ENCODE peak calls at places on chromosome 22, in five cellular contexts. N is ovary, J is cardiac fibroblast, C is A549, W is foreskin fibroblast. G is an unnamed sample.

GRCh38 chr22:25206998-25207397 is 7.3 kb downstream of the CRYBB3 start:
- DNase-seq in N (no peak), J (no peak), C (no peak), W (no peak), G (no peak)

GRCh38 chr22:44411226-44412135 is 86.6 kb downstream of the RTL6 start:
- DNase-seq in N (no peak), J (no peak), C (no peak), W (no peak), G (no peak)

GRCh38 chr22:24433868-24434471 is 6.6 kb downstream of the ADORA2A start:
- DNase-seq in N (no peak), J (peak), C (no peak), W (peak), G (no peak)

GRCh38 chr22:38202437-38203089 is 769 bp downstream of the MAFF start:
- DNase-seq in N (peak), J (peak), C (peak), W (peak), G (peak)

GRCh38 chr22:46945481-46945880 is 183.0 kb downstream of the TBC1D22A start:
- DNase-seq in N (no peak), J (no peak), C (no peak), W (no peak), G (no peak)

GRCh38 chr22:32522237-32522636 is 47.6 kb downstream of the FBXO7 start:
- DNase-seq in N (no peak), J (no peak), C (no peak), W (no peak), G (no peak)

GRCh38 chr22:26610072-26610958 is 7.5 kb downstream of the CRYBB1 start:
- DNase-seq in N (no peak), J (peak), C (no peak), W (peak), G (peak)

GRCh38 chr22:44360686-44361381 is 48.1 kb upstream of the SHISAL1 start:
- DNase-seq in N (peak), J (peak), C (peak), W (peak), G (peak)

GRCh38 chr22:43658823-43659222 is 153.3 kb downstream of the EFCAB6 start:
- DNase-seq in N (no peak), J (no peak), C (no peak), W (no peak), G (no peak)

DNA sequence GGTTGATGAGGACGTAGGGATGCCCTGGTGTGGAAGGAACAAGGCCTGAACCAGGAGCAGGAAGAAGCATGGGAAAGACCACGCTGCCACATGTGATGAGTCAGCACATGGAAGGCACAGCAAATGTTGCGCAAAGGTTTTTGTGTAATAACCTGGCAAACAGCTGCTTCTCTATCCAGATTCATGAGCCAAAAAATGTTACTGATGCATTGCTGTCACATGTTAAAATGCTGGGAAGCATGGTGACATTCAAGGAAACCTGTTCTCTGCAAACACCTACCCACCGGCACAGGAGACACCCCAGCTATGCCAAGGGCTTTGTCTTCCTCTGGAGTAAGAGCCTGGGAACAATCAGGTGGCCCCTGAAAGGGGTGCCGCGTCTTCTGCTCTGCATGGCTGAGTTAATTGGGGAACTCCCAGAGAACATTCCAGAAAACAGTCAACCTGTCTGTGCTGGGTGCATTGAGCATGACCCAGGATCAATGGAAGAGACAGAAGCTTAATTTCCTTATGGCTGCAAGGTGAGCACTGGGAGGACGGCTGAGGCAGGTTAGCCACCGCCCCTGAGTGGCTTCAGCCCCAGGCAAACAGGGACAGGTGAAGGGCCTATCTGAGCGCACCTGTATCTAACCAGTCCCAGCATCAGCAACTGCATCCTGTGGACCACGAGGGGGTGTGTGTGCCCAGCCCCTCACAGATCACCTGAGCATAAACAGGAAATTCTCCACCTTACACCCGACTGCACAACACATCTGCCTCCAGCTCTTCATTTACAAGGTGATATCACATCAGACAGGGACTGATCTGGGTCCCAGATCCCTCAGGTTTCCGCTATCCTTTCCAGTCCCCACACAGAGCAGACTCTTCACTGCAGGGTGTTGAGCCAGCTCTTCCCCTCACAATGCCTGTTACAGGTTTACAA is 108.4 kb downstream of the GGTLC2 start:
- DNase-seq in N (no peak), J (peak), C (no peak), W (peak), G (no peak)
- H3K4me3 ChIP-seq in N (no peak), J (no peak), C (no peak), W (no peak), G (no peak)

DNA sequence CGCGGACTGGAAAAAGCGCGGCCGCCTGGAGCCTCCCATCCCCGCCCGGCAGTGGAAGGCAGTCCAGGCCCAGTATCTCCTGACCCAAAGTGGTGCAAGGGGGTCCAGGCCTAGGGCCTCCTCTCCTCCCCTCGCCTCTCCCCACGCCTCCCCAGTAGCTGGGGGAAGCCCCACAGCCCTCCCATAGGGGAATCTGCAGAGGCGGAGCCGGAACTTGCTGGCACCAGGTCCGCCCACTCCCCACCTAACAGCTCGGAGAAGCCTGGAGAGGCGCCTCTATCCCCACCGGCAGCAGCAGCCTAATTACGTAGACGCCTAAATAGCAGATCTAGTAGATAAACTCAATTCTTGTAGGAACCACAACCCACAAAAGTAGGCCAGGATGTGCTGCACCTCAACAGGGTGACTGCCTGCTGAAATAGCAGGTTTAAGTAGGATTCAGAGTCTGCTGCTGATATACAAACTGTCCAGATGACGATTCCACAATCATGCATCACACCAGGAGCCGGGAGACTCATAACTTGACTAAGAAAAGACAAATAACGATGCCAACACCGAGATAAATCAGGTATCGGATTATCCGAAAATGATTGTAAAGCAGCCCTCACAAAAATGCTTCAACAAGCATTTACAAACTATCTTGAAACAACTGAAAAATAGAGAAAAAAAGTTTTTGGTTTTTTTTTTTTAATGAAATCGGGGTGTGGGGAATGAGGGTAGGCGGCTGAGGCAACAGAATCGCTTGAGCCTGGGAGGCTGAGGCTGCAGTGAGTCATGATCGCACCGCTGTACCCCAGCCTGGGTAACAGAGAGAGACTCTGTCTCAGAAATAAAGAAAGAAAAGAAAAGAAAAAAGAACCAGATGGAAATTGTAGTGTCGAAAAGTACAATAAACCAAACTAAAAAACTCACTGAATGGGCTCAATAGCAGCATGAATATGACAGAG is 11.4 kb upstream of the BRD1 start:
- DNase-seq in N (no peak), J (no peak), C (no peak), W (no peak), G (no peak)
- H3K4me3 ChIP-seq in N (no peak), J (no peak), C (no peak), W (no peak), G (no peak)

GRCh38 chr22:20200411-20200810 is 49.6 kb upstream of the CCDC188 start:
- DNase-seq in N (no peak), J (no peak), C (no peak), W (no peak), G (no peak)
- H3K4me3 ChIP-seq in N (no peak), J (no peak), C (no peak), W (no peak), G (no peak)

DNA sequence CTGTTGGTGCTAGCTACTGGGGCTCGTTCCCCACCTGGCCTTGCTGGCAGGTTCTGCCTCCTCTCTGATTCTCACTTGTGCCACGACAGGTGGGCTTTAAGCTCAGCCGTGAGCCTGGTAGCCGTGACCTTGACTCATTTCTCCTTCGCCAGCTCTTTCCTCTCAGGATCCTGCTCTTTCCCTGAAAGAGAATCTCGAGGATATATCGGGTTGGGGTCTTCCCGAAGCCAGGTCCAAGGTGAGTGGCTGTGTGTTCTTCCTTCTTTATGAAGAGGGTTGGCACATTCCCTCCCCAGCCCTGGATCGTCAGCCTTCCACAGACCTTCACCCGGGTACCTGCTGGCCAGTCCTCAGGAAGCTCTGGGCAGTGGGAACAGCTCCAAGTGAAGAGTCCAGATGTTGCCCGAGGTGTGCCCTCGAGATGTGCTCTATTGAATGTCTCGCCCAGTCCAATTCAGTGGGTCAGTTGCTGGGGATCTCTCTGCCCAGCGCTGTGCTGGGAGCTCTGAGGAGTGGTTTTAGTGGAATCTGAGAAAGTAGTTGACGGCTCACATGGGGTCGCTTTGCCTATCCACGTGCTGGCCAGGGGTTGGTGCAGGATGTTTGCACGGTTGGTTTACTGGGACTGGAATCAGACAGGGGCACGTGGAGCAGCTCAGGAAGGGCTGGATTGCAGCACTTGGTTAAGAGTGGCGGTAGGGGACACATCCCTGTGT is 1.4 kb downstream of the ZNF74 start:
- DNase-seq in N (no peak), J (no peak), C (no peak), W (no peak), G (no peak)
- H3K4me3 ChIP-seq in N (no peak), J (no peak), C (no peak), W (peak), G (peak)

GRCh38 chr22:17370766-17371181 is 1.5 kb downstream of the CECR2 start:
- DNase-seq in N (no peak), J (no peak), C (no peak), W (no peak), G (no peak)
- H3K4me3 ChIP-seq in N (peak), J (peak), C (peak), W (no peak), G (peak)

DNA sequence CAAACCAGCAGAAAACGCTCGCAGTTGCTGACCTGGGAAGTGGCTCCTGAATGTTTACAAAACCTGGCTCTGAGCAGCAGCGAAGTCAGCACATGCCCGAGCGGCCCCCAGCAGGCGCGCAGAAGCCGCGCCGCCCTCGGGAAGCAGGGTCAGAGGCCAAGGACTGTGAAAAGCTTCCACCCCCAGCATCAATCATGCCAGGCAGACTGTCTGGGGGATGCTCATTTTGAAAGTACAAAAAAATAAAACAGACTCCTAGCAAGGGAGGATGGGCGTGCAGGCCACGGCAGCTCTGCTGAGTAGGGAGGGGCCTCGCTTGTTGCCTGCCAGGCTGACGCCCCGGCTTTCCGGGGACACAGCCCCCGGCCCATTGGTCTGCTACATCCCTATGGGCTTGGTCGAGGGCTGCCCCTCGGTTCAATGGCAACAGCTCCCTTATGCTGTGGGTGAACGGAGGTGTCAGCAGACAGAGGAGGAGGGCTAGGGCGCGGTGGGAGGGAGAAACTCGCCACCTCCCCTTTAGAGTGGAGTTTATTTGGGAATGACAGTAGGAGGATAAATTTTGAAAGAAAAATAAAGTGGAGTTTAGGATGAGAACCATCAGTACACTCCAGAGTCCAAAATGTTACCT is 37.7 kb upstream of the GNB1L start:
- DNase-seq in N (peak), J (peak), C (no peak), W (no peak), G (no peak)
- H3K4me3 ChIP-seq in N (no peak), J (no peak), C (no peak), W (no peak), G (peak)

GRCh38 chr22:48072777-48073176 is 1310.3 kb downstream of the TBC1D22A start:
- DNase-seq in N (no peak), J (no peak), C (no peak), W (no peak), G (no peak)
- H3K4me3 ChIP-seq in N (no peak), J (no peak), C (no peak), W (no peak), G (no peak)

DNA sequence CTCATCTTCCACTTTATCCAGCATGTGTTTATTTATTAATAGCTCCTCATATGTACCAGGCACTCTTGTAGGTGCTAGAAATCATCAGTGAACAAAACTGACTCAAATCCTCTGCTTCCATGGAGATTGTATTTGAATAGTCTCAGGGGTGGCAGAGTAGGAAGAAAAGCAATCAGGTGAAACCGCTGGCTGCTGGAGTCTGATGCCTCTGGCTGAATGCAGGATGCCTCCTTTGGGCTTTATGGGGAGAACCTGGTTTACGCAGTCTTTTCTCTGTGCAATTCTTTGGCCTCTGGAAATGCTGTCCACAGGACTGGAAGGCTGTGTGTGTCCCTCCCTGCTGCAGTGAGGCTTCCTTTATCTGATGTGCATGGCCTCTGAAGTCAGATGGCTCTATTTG is 12.8 kb upstream of the OSBP2 start:
- DNase-seq in N (no peak), J (no peak), C (no peak), W (no peak), G (no peak)
- H3K4me3 ChIP-seq in N (no peak), J (no peak), C (no peak), W (no peak), G (no peak)

GRCh38 chr22:36362077-36362476 is 25.7 kb downstream of the MYH9 start:
- DNase-seq in N (no peak), J (no peak), C (no peak), W (no peak), G (no peak)

GRCh38 chr22:36360871-36361383 is 26.8 kb downstream of the MYH9 start:
- DNase-seq in N (no peak), J (peak), C (no peak), W (no peak), G (no peak)

GRCh38 chr22:36363378-36363931 is 24.3 kb downstream of the MYH9 start:
- DNase-seq in N (no peak), J (no peak), C (no peak), W (no peak), G (peak)

GRCh38 chr22:36364255-36365019 is 23.3 kb downstream of the MYH9 start:
- DNase-seq in N (no peak), J (no peak), C (no peak), W (no peak), G (no peak)

GRCh38 chr22:36362819-36363377 is 24.9 kb downstream of the MYH9 start:
- DNase-seq in N (no peak), J (no peak), C (no peak), W (peak), G (no peak)
- H3K4me3 ChIP-seq in N (no peak), J (no peak), C (peak), W (no peak), G (no peak)

GRCh38 chr22:49052023-49052538 is 775.6 kb downstream of the BRD1 start:
- DNase-seq in N (no peak), J (no peak), C (no peak), W (peak), G (no peak)

GRCh38 chr22:49049691-49050090 is 778.0 kb downstream of the BRD1 start:
- DNase-seq in N (no peak), J (no peak), C (no peak), W (no peak), G (no peak)

GRCh38 chr22:49052560-49052959 is 775.1 kb downstream of the BRD1 start:
- DNase-seq in N (no peak), J (no peak), C (no peak), W (no peak), G (no peak)

GRCh38 chr22:49053574-49053973 is 774.1 kb downstream of the BRD1 start:
- DNase-seq in N (no peak), J (no peak), C (no peak), W (no peak), G (no peak)

DNA sequence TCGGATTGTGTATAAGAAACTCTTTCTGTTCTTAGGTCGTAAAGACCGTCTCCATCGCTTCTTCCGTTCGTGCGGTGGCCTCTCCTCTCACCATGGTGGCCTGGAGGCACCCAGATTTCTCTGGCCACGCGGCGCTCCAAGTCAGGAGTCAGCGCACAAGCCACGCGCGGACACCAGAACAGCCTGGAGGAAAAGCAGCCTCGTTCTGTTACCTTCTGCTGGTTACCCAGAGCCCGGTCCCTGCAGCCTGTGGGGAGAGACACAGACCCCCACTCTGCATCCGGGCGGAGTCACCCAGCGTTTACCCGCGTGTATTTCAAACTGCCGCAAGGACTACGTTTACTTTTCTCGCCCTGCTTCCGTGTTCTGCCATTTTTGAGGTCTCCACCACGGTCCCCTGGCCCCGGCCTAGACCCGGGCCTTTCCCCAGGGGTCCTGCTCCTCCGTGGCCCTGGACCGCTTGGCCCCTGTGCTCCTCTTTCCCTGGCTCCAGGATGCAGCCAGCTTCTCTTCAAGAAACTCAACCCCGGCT is 776.1 kb downstream of the BRD1 start:
- DNase-seq in N (no peak), J (no peak), C (no peak), W (no peak), G (no peak)
- H3K4me3 ChIP-seq in N (no peak), J (no peak), C (no peak), W (peak), G (peak)